ENCODE peak calls at places on chromosomes 7 and 10, in ten cellular contexts. Z is transverse colon, E is K562, Q is A549, M is H1, A is sigmoid colon, W is esophagus muscularis mucosa, R is stomach, C is SK-N-SH, N is tibial nerve. L is an unnamed sample.

GRCh38 chr7:47091141-47091540 is 490.8 kb downstream of the TNS3 start:
- DNase-seq in Z (no peak), E (no peak), Q (no peak), M (no peak), A (no peak), W (no peak), R (no peak), C (no peak), N (no peak), L (no peak)

GRCh38 chr7:15685358-15686181 is 913 bp downstream of the MEOX2 start:
- DNase-seq in Z (no peak), E (no peak), Q (no peak), M (no peak), A (peak), W (no peak), R (no peak), C (peak), N (peak), L (peak)

GRCh38 chr7:37531225-37531624 is 82.6 kb upstream of the ELMO1 start:
- DNase-seq in Z (no peak), E (no peak), Q (no peak), M (no peak), A (no peak), W (no peak), R (no peak), C (no peak), N (no peak), L (no peak)

GRCh38 chr10:6037422-6037821 is 24.7 kb downstream of the IL2RA start:
- DNase-seq in Z (no peak), E (no peak), Q (no peak), M (no peak), A (peak), W (peak), R (no peak), C (no peak), N (no peak), L (no peak)

GRCh38 chr10:129857242-129857960 is 106.7 kb downstream of the EBF3 start:
- DNase-seq in Z (no peak), E (no peak), Q (no peak), M (no peak), A (peak), W (no peak), R (no peak), C (no peak), N (no peak), L (no peak)

GRCh38 chr7:64793106-64793755 is 997 bp upstream of the ZNF138 start:
- DNase-seq in Z (no peak), E (no peak), Q (no peak), M (no peak), A (no peak), W (no peak), R (no peak), C (no peak), N (no peak), L (no peak)

GRCh38 chr7:113289140-113289740 is 170.9 kb upstream of the SMIM30 start:
- DNase-seq in Z (no peak), E (no peak), Q (peak), M (no peak), A (no peak), W (no peak), R (no peak), C (peak), N (no peak), L (no peak)

GRCh38 chr10:126092806-126093205 is 196.4 kb downstream of the FANK1 start:
- DNase-seq in Z (no peak), E (no peak), Q (no peak), M (no peak), A (no peak), W (no peak), R (no peak), C (no peak), N (no peak), L (no peak)

GRCh38 chr10:78655941-78656340 is 412.8 kb upstream of the ZMIZ1 start:
- DNase-seq in Z (no peak), E (no peak), Q (no peak), M (no peak), A (no peak), W (no peak), R (no peak), C (no peak), N (no peak), L (no peak)

GRCh38 chr10:125772864-125773180 is 2.8 kb downstream of the MMP21 start:
- DNase-seq in Z (no peak), E (no peak), Q (no peak), M (no peak), A (no peak), W (no peak), R (no peak), C (no peak), N (no peak), L (no peak)

GRCh38 chr10:79222186-79222585 is 125.1 kb upstream of the PPIF start:
- DNase-seq in Z (no peak), E (no peak), Q (no peak), M (no peak), A (peak), W (no peak), R (no peak), C (no peak), N (no peak), L (peak)

GRCh38 chr7:24952464-24952863 is 27.5 kb downstream of the OSBPL3 start:
- DNase-seq in Z (no peak), E (no peak), Q (no peak), M (no peak), A (no peak), W (no peak), R (no peak), C (no peak), N (no peak), L (no peak)

GRCh38 chr7:137209151-137209822 is 134.2 kb downstream of the PTN start:
- DNase-seq in Z (no peak), E (no peak), Q (no peak), M (no peak), A (no peak), W (no peak), R (no peak), C (no peak), N (no peak), L (no peak)

GRCh38 chr7:4774804-4775280 is 581 bp upstream of the AP5Z1 start:
- DNase-seq in Z (no peak), E (peak), Q (no peak), M (no peak), A (no peak), W (no peak), R (peak), C (peak), N (no peak), L (peak)

GRCh38 chr10:35643151-35643975 is 1.3 kb upstream of the FZD8 start:
- DNase-seq in Z (peak), E (peak), Q (peak), M (no peak), A (peak), W (no peak), R (peak), C (peak), N (peak), L (peak)

GRCh38 chr10:31146496-31147219 is 115.0 kb upstream of the ZNF438 start:
- DNase-seq in Z (no peak), E (no peak), Q (peak), M (no peak), A (peak), W (peak), R (no peak), C (no peak), N (no peak), L (peak)

GRCh38 chr7:128045766-128046165 is 14.5 kb upstream of the LRRC4 start:
- DNase-seq in Z (no peak), E (no peak), Q (no peak), M (no peak), A (no peak), W (no peak), R (no peak), C (no peak), N (no peak), L (no peak)

GRCh38 chr10:107740962-107741690 is 576.6 kb upstream of the SORCS1 start:
- DNase-seq in Z (no peak), E (no peak), Q (no peak), M (no peak), A (no peak), W (no peak), R (no peak), C (no peak), N (no peak), L (no peak)

GRCh38 chr7:70640266-70640833 is 491.6 kb upstream of the GALNT17 start:
- DNase-seq in Z (no peak), E (no peak), Q (no peak), M (no peak), A (no peak), W (no peak), R (no peak), C (no peak), N (no peak), L (no peak)

GRCh38 chr10:76543655-76544054 is 1094.0 kb downstream of the KCNMA1 start:
- DNase-seq in Z (no peak), E (no peak), Q (no peak), M (no peak), A (peak), W (no peak), R (no peak), C (no peak), N (no peak), L (no peak)

GRCh38 chr7:156969972-156970420 is 20.5 kb downstream of the NOM1 start:
- DNase-seq in Z (no peak), E (no peak), Q (no peak), M (no peak), A (no peak), W (no peak), R (no peak), C (no peak), N (no peak), L (no peak)

GRCh38 chr7:28217161-28217560 is 36.6 kb upstream of the JAZF1 start:
- DNase-seq in Z (no peak), E (no peak), Q (no peak), M (no peak), A (no peak), W (no peak), R (no peak), C (no peak), N (no peak), L (no peak)

GRCh38 chr7:30911561-30911969 is at the start of gene AQP1:
- DNase-seq in Z (peak), E (peak), Q (no peak), M (no peak), A (peak), W (peak), R (no peak), C (peak), N (peak), L (peak)

DNA sequence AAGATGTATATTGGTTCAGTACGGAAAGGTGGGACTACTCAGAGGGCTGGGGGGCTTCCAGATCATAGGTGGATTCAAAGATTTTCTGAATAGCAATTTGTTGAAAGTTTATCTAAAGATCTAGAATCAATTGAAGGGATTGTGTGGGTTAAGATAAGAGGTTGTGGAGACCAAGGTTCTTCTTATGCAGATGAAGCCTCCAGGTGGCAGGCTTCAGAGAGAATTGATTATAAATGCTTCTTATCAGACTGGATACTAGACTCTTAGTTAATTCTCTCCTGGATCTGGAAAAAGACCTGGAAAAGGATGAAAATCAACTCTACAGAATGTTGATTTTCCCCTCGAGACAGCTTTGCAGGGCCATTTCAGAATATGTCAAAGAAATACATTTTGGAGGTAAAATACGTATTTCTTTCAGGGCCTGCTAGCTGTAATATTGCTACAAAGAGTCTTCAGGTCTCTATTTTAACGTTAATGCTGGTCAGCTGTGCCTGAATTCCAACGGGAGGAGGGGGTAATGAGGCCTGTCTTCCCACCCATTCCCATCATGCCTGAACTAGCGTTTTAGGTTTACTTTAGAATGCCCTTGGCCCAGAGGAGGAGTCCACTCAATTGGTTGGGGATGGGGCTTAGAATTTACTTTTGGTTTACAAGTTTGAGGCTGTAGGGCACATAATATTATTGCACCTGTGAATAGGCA is 12.8 kb upstream of the GPR15LG start:
- DNase-seq in Z (no peak), E (no peak), Q (no peak), M (no peak), A (no peak), W (no peak), R (no peak), C (no peak), N (no peak), L (no peak)
- TF ChIP-seq CTCF in Z (peak), E (no peak), Q (no peak), M (no peak), A (no peak), W (no peak), R (no peak), C (no peak), N (no peak), L (no peak)

GRCh38 chr10:119348516-119349240 is 141.3 kb downstream of the GRK5 start:
- DNase-seq in Z (no peak), E (no peak), Q (no peak), M (no peak), A (peak), W (no peak), R (no peak), C (no peak), N (peak), L (peak)
- TF ChIP-seq EP300 in Z (no peak), E (no peak), Q (no peak), M (no peak), A (no peak), W (no peak), R (no peak), C (no peak), N (peak), L (no peak)

DNA sequence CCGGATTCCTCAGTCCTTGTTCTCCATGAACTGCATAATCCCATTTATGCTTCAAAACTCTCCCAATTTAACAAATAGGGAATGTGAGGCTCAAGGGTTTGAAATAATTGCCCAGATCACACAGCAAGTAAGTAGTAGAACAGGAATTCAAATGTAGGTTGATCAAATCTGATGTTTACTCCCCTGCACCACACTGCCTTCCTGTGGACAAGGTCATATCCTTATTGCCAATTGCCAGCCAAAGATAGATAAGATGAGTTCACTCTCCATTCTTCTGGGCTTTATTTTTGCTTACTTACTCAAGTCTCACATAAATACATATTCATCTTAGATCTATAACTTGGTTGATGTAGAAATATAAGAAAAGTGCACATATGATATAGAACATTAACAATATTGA is 435.2 kb upstream of the ETV1 start:
- DNase-seq in Z (no peak), E (no peak), Q (no peak), M (no peak), A (no peak), W (no peak), R (no peak), C (no peak), N (no peak), L (no peak)
- TF ChIP-seq CTCF in Z (no peak), E (no peak), Q (no peak), M (peak), A (no peak), W (no peak), R (no peak), C (no peak), N (no peak), L (no peak)

DNA sequence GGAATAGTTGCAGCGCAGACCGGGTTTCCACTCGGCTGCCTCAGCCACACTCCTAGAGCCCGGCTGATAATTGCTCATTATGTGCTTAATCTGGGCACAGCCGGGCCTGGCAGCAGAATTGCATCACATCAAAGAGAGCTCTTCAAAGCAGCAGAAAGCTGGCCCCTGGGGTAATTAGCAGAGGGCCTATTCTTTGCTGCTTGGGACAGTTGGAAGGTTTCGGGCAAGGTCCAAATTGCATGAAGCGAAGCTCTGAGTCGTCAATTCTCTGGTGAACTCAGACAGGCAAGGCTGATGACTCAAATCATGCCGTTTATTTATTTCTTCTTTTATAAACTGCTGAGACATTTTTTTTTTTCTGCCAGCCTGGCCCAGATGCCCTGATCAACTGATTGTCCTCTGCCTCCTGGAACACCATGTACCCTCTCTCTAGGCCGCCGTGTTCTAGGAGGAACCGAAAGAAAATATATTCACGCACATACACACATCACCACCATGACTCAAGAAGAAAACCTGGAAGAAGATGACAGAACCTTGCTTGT is 242.2 kb downstream of the RAB11FIP2 start:
- DNase-seq in Z (no peak), E (no peak), Q (no peak), M (no peak), A (no peak), W (no peak), R (no peak), C (peak), N (no peak), L (no peak)
- TF ChIP-seq EP300 in Z (no peak), E (no peak), Q (no peak), M (no peak), A (no peak), W (no peak), R (no peak), C (no peak), N (no peak), L (no peak)

DNA sequence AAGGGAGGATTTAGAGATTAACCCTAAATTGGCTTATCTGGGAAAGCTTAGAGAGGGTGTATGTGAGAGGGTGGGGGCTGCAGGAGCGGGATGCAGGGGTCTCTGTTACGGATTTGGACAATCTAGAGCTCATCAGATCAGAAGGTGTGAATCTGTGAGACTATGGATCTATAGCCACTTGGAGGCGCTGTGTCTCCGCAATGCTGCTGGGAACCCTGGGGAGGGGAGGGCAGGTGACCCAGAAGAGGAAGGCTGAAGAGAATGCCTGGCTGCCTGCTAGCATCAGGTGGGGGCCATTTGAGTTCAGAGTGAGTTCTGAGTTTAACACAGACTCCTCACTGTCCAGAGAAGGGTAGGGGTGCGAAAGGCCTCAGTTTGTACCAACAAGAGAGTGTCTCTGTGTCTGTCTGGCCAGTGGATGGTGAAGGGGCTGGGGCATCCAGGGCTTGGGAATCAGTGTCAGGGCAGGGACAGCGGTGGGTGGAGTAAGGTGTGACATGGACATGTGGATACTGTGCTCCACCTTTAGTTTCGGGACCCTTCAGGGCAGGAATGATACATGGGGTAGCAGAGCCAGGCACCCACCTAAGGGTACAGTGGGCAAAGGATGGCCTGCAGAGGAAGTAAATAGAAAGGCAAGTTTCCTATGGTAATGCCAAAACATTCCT is 187.3 kb upstream of the PRSS58 start:
- DNase-seq in Z (no peak), E (no peak), Q (no peak), M (no peak), A (no peak), W (no peak), R (no peak), C (no peak), N (no peak), L (no peak)
- TF ChIP-seq CTCF in Z (no peak), E (peak), Q (no peak), M (peak), A (no peak), W (no peak), R (no peak), C (peak), N (no peak), L (no peak)

DNA sequence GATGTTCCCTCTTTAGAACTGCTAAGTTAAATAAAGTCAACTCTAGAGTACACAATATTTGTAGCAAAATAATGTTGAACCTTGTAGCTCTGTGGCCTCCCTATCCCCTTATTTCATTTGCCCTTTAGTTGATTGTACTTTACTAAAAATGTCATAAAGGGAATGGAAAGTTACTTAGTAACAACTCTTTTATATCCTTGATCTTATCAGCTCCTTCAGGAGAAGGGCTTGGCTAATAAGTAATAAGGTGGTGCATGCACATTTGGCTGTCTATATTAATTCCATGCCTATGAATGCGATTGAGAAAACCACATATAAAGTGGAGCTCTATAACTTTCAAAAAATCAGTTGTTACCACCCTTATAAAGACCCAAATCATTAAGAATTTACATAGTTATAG is 41.5 kb upstream of the GATA3 start:
- DNase-seq in Z (no peak), E (no peak), Q (peak), M (no peak), A (no peak), W (no peak), R (no peak), C (no peak), N (no peak), L (no peak)
- TF ChIP-seq EP300 in Z (no peak), E (no peak), Q (no peak), M (no peak), A (no peak), W (no peak), R (no peak), C (no peak), N (no peak), L (no peak)

GRCh38 chr7:1842321-1843221 is 172.5 kb downstream of the ELFN1 start:
- DNase-seq in Z (peak), E (no peak), Q (no peak), M (no peak), A (peak), W (no peak), R (no peak), C (peak), N (peak), L (no peak)
- TF ChIP-seq CTCF in Z (no peak), E (no peak), Q (no peak), M (no peak), A (no peak), W (no peak), R (no peak), C (no peak), N (no peak), L (no peak)

GRCh38 chr10:120422459-120422858 is 34.6 kb upstream of the PLPP4 start:
- DNase-seq in Z (no peak), E (no peak), Q (no peak), M (peak), A (no peak), W (no peak), R (no peak), C (no peak), N (no peak), L (no peak)
- TF ChIP-seq EP300 in Z (no peak), E (no peak), Q (no peak), M (no peak), A (no peak), W (no peak), R (no peak), C (peak), N (no peak), L (no peak)

L was measured in ovary.